ENCODE peak calls at places on chromosomes 12 and 14, in seven cellular contexts. One of them, this sample, is unnamed.

GRCh38 chr14:52840916-52841315 is 49.5 kb upstream of the GNPNAT1 start:
- DNase-seq in left ventricle myocardium inferior: no peak
- DNase-seq in HCEC 1CT: peak; percentile 60
- DNase-seq in stimulated activated CD8-positive, alpha-beta memory T cell treated with anti-CD3 and anti-CD28 coated beads, Interleukin-4, amount 100 ng/mL, for 4 hours: no peak
- DNase-seq in substantia nigra: no peak
- DNase-seq in Caki2: peak; percentile 8
- DNase-seq in BE2C: peak; percentile 33
- DNase-seq in this sample: no peak

GRCh38 chr14:105951399-105951798 is 425.0 kb downstream of the TMEM121 start:
- DNase-seq in left ventricle myocardium inferior: no peak
- DNase-seq in HCEC 1CT: no peak
- DNase-seq in stimulated activated CD8-positive, alpha-beta memory T cell treated with anti-CD3 and anti-CD28 coated beads, Interleukin-4, amount 100 ng/mL, for 4 hours: no peak
- DNase-seq in substantia nigra: no peak
- DNase-seq in Caki2: no peak
- DNase-seq in BE2C: no peak
- DNase-seq in this sample: no peak

GRCh38 chr12:55845349-55845748 is 2.6 kb upstream of the MMP19 start:
- DNase-seq in left ventricle myocardium inferior: no peak
- DNase-seq in HCEC 1CT: no peak
- DNase-seq in stimulated activated CD8-positive, alpha-beta memory T cell treated with anti-CD3 and anti-CD28 coated beads, Interleukin-4, amount 100 ng/mL, for 4 hours: no peak
- DNase-seq in substantia nigra: no peak
- DNase-seq in Caki2: no peak
- DNase-seq in BE2C: no peak
- DNase-seq in this sample: no peak

GRCh38 chr12:127214196-127214595 is 1052.8 kb upstream of the TMEM132C start:
- DNase-seq in left ventricle myocardium inferior: no peak
- DNase-seq in HCEC 1CT: no peak
- DNase-seq in stimulated activated CD8-positive, alpha-beta memory T cell treated with anti-CD3 and anti-CD28 coated beads, Interleukin-4, amount 100 ng/mL, for 4 hours: no peak
- DNase-seq in substantia nigra: no peak
- DNase-seq in Caki2: no peak
- DNase-seq in BE2C: no peak
- DNase-seq in this sample: no peak

GRCh38 chr12:93894391-93895095 is 217.4 kb downstream of the CRADD start:
- DNase-seq in left ventricle myocardium inferior: peak; percentile 88
- DNase-seq in HCEC 1CT: no peak
- DNase-seq in stimulated activated CD8-positive, alpha-beta memory T cell treated with anti-CD3 and anti-CD28 coated beads, Interleukin-4, amount 100 ng/mL, for 4 hours: no peak
- DNase-seq in substantia nigra: peak; percentile 30
- DNase-seq in Caki2: no peak
- DNase-seq in BE2C: peak; percentile 23
- DNase-seq in this sample: no peak

GRCh38 chr14:25006961-25007795 is 42.8 kb downstream of the STXBP6 start:
- DNase-seq in left ventricle myocardium inferior: no peak
- DNase-seq in HCEC 1CT: peak; percentile 96
- DNase-seq in stimulated activated CD8-positive, alpha-beta memory T cell treated with anti-CD3 and anti-CD28 coated beads, Interleukin-4, amount 100 ng/mL, for 4 hours: no peak
- DNase-seq in substantia nigra: no peak
- DNase-seq in Caki2: peak; percentile 69
- DNase-seq in BE2C: no peak
- DNase-seq in this sample: peak; percentile 71

GRCh38 chr12:19620222-19620621 is 180.9 kb downstream of the AEBP2 start:
- DNase-seq in left ventricle myocardium inferior: no peak
- DNase-seq in HCEC 1CT: no peak
- DNase-seq in stimulated activated CD8-positive, alpha-beta memory T cell treated with anti-CD3 and anti-CD28 coated beads, Interleukin-4, amount 100 ng/mL, for 4 hours: no peak
- DNase-seq in substantia nigra: no peak
- DNase-seq in Caki2: peak; percentile 6
- DNase-seq in BE2C: no peak
- DNase-seq in this sample: no peak

GRCh38 chr12:78407722-78408121 is 456.9 kb upstream of the SYT1 start:
- DNase-seq in left ventricle myocardium inferior: no peak
- DNase-seq in HCEC 1CT: peak; percentile 15
- DNase-seq in stimulated activated CD8-positive, alpha-beta memory T cell treated with anti-CD3 and anti-CD28 coated beads, Interleukin-4, amount 100 ng/mL, for 4 hours: no peak
- DNase-seq in substantia nigra: no peak
- DNase-seq in Caki2: peak; percentile 33
- DNase-seq in BE2C: peak; percentile 18
- DNase-seq in this sample: no peak

GRCh38 chr12:100986595-100987547 is 192.3 kb downstream of the ANO4 start:
- DNase-seq in left ventricle myocardium inferior: no peak
- DNase-seq in HCEC 1CT: peak; percentile 18
- DNase-seq in stimulated activated CD8-positive, alpha-beta memory T cell treated with anti-CD3 and anti-CD28 coated beads, Interleukin-4, amount 100 ng/mL, for 4 hours: no peak
- DNase-seq in substantia nigra: no peak
- DNase-seq in Caki2: no peak
- DNase-seq in BE2C: no peak
- DNase-seq in this sample: no peak

GRCh38 chr12:30725739-30726138 is 29.0 kb downstream of the CAPRIN2 start:
- DNase-seq in left ventricle myocardium inferior: no peak
- DNase-seq in HCEC 1CT: peak; percentile 85
- DNase-seq in stimulated activated CD8-positive, alpha-beta memory T cell treated with anti-CD3 and anti-CD28 coated beads, Interleukin-4, amount 100 ng/mL, for 4 hours: no peak
- DNase-seq in substantia nigra: no peak
- DNase-seq in Caki2: peak; percentile 31
- DNase-seq in BE2C: no peak
- DNase-seq in this sample: peak; percentile 10

GRCh38 chr12:131090254-131091210 is 136.8 kb downstream of the ADGRD1 start:
- DNase-seq in left ventricle myocardium inferior: no peak
- DNase-seq in HCEC 1CT: no peak
- DNase-seq in stimulated activated CD8-positive, alpha-beta memory T cell treated with anti-CD3 and anti-CD28 coated beads, Interleukin-4, amount 100 ng/mL, for 4 hours: no peak
- DNase-seq in substantia nigra: no peak
- DNase-seq in Caki2: no peak
- DNase-seq in BE2C: peak; percentile 1
- DNase-seq in this sample: no peak

GRCh38 chr14:36316131-36316530 is 4.3 kb downstream of the MBIP start:
- DNase-seq in left ventricle myocardium inferior: no peak
- DNase-seq in HCEC 1CT: no peak
- DNase-seq in stimulated activated CD8-positive, alpha-beta memory T cell treated with anti-CD3 and anti-CD28 coated beads, Interleukin-4, amount 100 ng/mL, for 4 hours: no peak
- DNase-seq in substantia nigra: no peak
- DNase-seq in Caki2: no peak
- DNase-seq in BE2C: no peak
- DNase-seq in this sample: no peak

GRCh38 chr12:6828671-6829531 is 694 bp downstream of the P3H3 start:
- DNase-seq in left ventricle myocardium inferior: peak; percentile 50
- DNase-seq in HCEC 1CT: peak; percentile 65
- DNase-seq in stimulated activated CD8-positive, alpha-beta memory T cell treated with anti-CD3 and anti-CD28 coated beads, Interleukin-4, amount 100 ng/mL, for 4 hours: no peak
- DNase-seq in substantia nigra: no peak
- DNase-seq in Caki2: no peak
- DNase-seq in BE2C: no peak
- DNase-seq in this sample: no peak

GRCh38 chr12:118017926-118018325 is 1.4 kb downstream of the RFC5 start:
- DNase-seq in left ventricle myocardium inferior: no peak
- DNase-seq in HCEC 1CT: no peak
- DNase-seq in stimulated activated CD8-positive, alpha-beta memory T cell treated with anti-CD3 and anti-CD28 coated beads, Interleukin-4, amount 100 ng/mL, for 4 hours: no peak
- DNase-seq in substantia nigra: no peak
- DNase-seq in Caki2: no peak
- DNase-seq in BE2C: no peak
- DNase-seq in this sample: no peak

GRCh38 chr12:131421506-131422184 is 289.2 kb upstream of the SFSWAP start:
- DNase-seq in left ventricle myocardium inferior: no peak
- DNase-seq in HCEC 1CT: no peak
- DNase-seq in stimulated activated CD8-positive, alpha-beta memory T cell treated with anti-CD3 and anti-CD28 coated beads, Interleukin-4, amount 100 ng/mL, for 4 hours: no peak
- DNase-seq in substantia nigra: no peak
- DNase-seq in Caki2: no peak
- DNase-seq in BE2C: no peak
- DNase-seq in this sample: no peak

GRCh38 chr12:122834229-122834920 is 882 bp upstream of the HIP1R start:
- DNase-seq in left ventricle myocardium inferior: no peak
- DNase-seq in HCEC 1CT: peak; percentile 43
- DNase-seq in stimulated activated CD8-positive, alpha-beta memory T cell treated with anti-CD3 and anti-CD28 coated beads, Interleukin-4, amount 100 ng/mL, for 4 hours: no peak
- DNase-seq in substantia nigra: peak; percentile 47
- DNase-seq in Caki2: peak; percentile 89
- DNase-seq in BE2C: peak; percentile 57
- DNase-seq in this sample: no peak

GRCh38 chr12:11763760-11764520 is 114.5 kb downstream of the ETV6 start:
- DNase-seq in left ventricle myocardium inferior: no peak
- DNase-seq in HCEC 1CT: peak; percentile 71
- DNase-seq in stimulated activated CD8-positive, alpha-beta memory T cell treated with anti-CD3 and anti-CD28 coated beads, Interleukin-4, amount 100 ng/mL, for 4 hours: no peak
- DNase-seq in substantia nigra: no peak
- DNase-seq in Caki2: peak; percentile 69
- DNase-seq in BE2C: no peak
- DNase-seq in this sample: peak; percentile 77

GRCh38 chr12:66321433-66321832 is 19.1 kb downstream of the HELB start:
- DNase-seq in left ventricle myocardium inferior: no peak
- DNase-seq in HCEC 1CT: peak; percentile 70
- DNase-seq in stimulated activated CD8-positive, alpha-beta memory T cell treated with anti-CD3 and anti-CD28 coated beads, Interleukin-4, amount 100 ng/mL, for 4 hours: no peak
- DNase-seq in substantia nigra: no peak
- DNase-seq in Caki2: no peak
- DNase-seq in BE2C: no peak
- DNase-seq in this sample: no peak

GRCh38 chr14:52844262-52845060 is 53.1 kb upstream of the GNPNAT1 start:
- DNase-seq in left ventricle myocardium inferior: no peak
- DNase-seq in HCEC 1CT: peak; percentile 11
- DNase-seq in stimulated activated CD8-positive, alpha-beta memory T cell treated with anti-CD3 and anti-CD28 coated beads, Interleukin-4, amount 100 ng/mL, for 4 hours: no peak
- DNase-seq in substantia nigra: no peak
- DNase-seq in Caki2: no peak
- DNase-seq in BE2C: no peak
- DNase-seq in this sample: no peak

GRCh38 chr14:32657081-32657480 is 281.6 kb upstream of the NPAS3 start:
- DNase-seq in left ventricle myocardium inferior: no peak
- DNase-seq in HCEC 1CT: peak; percentile 90
- DNase-seq in stimulated activated CD8-positive, alpha-beta memory T cell treated with anti-CD3 and anti-CD28 coated beads, Interleukin-4, amount 100 ng/mL, for 4 hours: no peak
- DNase-seq in substantia nigra: peak; percentile 8
- DNase-seq in Caki2: peak; percentile 5
- DNase-seq in BE2C: no peak
- DNase-seq in this sample: peak; percentile 37

GRCh38 chr12:10190558-10191388 is 11.9 kb downstream of the TMEM52B start:
- DNase-seq in left ventricle myocardium inferior: peak; percentile 34
- DNase-seq in HCEC 1CT: peak; percentile 68
- DNase-seq in stimulated activated CD8-positive, alpha-beta memory T cell treated with anti-CD3 and anti-CD28 coated beads, Interleukin-4, amount 100 ng/mL, for 4 hours: peak; percentile 19
- DNase-seq in substantia nigra: peak; percentile 28
- DNase-seq in Caki2: peak; percentile 59
- DNase-seq in BE2C: peak; percentile 45
- DNase-seq in this sample: no peak

GRCh38 chr12:21546721-21547120 is 20.6 kb downstream of the SPX start:
- DNase-seq in left ventricle myocardium inferior: no peak
- DNase-seq in HCEC 1CT: peak; percentile 23
- DNase-seq in stimulated activated CD8-positive, alpha-beta memory T cell treated with anti-CD3 and anti-CD28 coated beads, Interleukin-4, amount 100 ng/mL, for 4 hours: no peak
- DNase-seq in substantia nigra: no peak
- DNase-seq in Caki2: no peak
- DNase-seq in BE2C: no peak
- DNase-seq in this sample: no peak

GRCh38 chr12:104340177-104340576 is 36.6 kb downstream of the EID3 start:
- DNase-seq in left ventricle myocardium inferior: no peak
- DNase-seq in HCEC 1CT: no peak
- DNase-seq in stimulated activated CD8-positive, alpha-beta memory T cell treated with anti-CD3 and anti-CD28 coated beads, Interleukin-4, amount 100 ng/mL, for 4 hours: no peak
- DNase-seq in substantia nigra: no peak
- DNase-seq in Caki2: no peak
- DNase-seq in BE2C: no peak
- DNase-seq in this sample: no peak

GRCh38 chr14:59377485-59377884 is 87.7 kb downstream of the GPR135 start:
- DNase-seq in left ventricle myocardium inferior: no peak
- DNase-seq in HCEC 1CT: no peak
- DNase-seq in stimulated activated CD8-positive, alpha-beta memory T cell treated with anti-CD3 and anti-CD28 coated beads, Interleukin-4, amount 100 ng/mL, for 4 hours: no peak
- DNase-seq in substantia nigra: no peak
- DNase-seq in Caki2: no peak
- DNase-seq in BE2C: no peak
- DNase-seq in this sample: no peak

GRCh38 chr14:104665663-104666522 is 23.5 kb upstream of the INF2 start:
- DNase-seq in left ventricle myocardium inferior: peak; percentile 49
- DNase-seq in HCEC 1CT: no peak
- DNase-seq in stimulated activated CD8-positive, alpha-beta memory T cell treated with anti-CD3 and anti-CD28 coated beads, Interleukin-4, amount 100 ng/mL, for 4 hours: no peak
- DNase-seq in substantia nigra: peak; percentile 88
- DNase-seq in Caki2: peak; percentile 67
- DNase-seq in BE2C: no peak
- DNase-seq in this sample: no peak

GRCh38 chr12:52007982-52008510 is 1.3 kb downstream of the TAMALIN start:
- DNase-seq in left ventricle myocardium inferior: no peak
- DNase-seq in HCEC 1CT: no peak
- DNase-seq in stimulated activated CD8-positive, alpha-beta memory T cell treated with anti-CD3 and anti-CD28 coated beads, Interleukin-4, amount 100 ng/mL, for 4 hours: no peak
- DNase-seq in substantia nigra: no peak
- DNase-seq in Caki2: no peak
- DNase-seq in BE2C: no peak
- DNase-seq in this sample: no peak

GRCh38 chr12:114054982-114055381 is 88.9 kb upstream of the RBM19 start:
- DNase-seq in left ventricle myocardium inferior: no peak
- DNase-seq in HCEC 1CT: no peak
- DNase-seq in stimulated activated CD8-positive, alpha-beta memory T cell treated with anti-CD3 and anti-CD28 coated beads, Interleukin-4, amount 100 ng/mL, for 4 hours: no peak
- DNase-seq in substantia nigra: no peak
- DNase-seq in Caki2: no peak
- DNase-seq in BE2C: no peak
- DNase-seq in this sample: no peak

GRCh38 chr12:2283910-2284309 is 231.1 kb downstream of the CACNA1C start:
- DNase-seq in left ventricle myocardium inferior: no peak
- DNase-seq in HCEC 1CT: no peak
- DNase-seq in stimulated activated CD8-positive, alpha-beta memory T cell treated with anti-CD3 and anti-CD28 coated beads, Interleukin-4, amount 100 ng/mL, for 4 hours: no peak
- DNase-seq in substantia nigra: no peak
- DNase-seq in Caki2: no peak
- DNase-seq in BE2C: no peak
- DNase-seq in this sample: no peak

GRCh38 chr14:68968721-68969120 is 10.4 kb downstream of the ACTN1 start:
- DNase-seq in left ventricle myocardium inferior: no peak
- DNase-seq in HCEC 1CT: no peak
- DNase-seq in stimulated activated CD8-positive, alpha-beta memory T cell treated with anti-CD3 and anti-CD28 coated beads, Interleukin-4, amount 100 ng/mL, for 4 hours: no peak
- DNase-seq in substantia nigra: no peak
- DNase-seq in Caki2: no peak
- DNase-seq in BE2C: no peak
- DNase-seq in this sample: no peak

GRCh38 chr12:122990961-122991622 is 10.6 kb downstream of the ARL6IP4 start:
- DNase-seq in left ventricle myocardium inferior: no peak
- DNase-seq in HCEC 1CT: no peak
- DNase-seq in stimulated activated CD8-positive, alpha-beta memory T cell treated with anti-CD3 and anti-CD28 coated beads, Interleukin-4, amount 100 ng/mL, for 4 hours: no peak
- DNase-seq in substantia nigra: no peak
- DNase-seq in Caki2: no peak
- DNase-seq in BE2C: no peak
- DNase-seq in this sample: no peak

GRCh38 chr12:107398101-107398500 is 287.5 kb upstream of the PWP1 start:
- DNase-seq in left ventricle myocardium inferior: no peak
- DNase-seq in HCEC 1CT: no peak
- DNase-seq in stimulated activated CD8-positive, alpha-beta memory T cell treated with anti-CD3 and anti-CD28 coated beads, Interleukin-4, amount 100 ng/mL, for 4 hours: no peak
- DNase-seq in substantia nigra: no peak
- DNase-seq in Caki2: no peak
- DNase-seq in BE2C: no peak
- DNase-seq in this sample: no peak

GRCh38 chr12:262817-263216 is at the start of gene SLC6A13:
- DNase-seq in left ventricle myocardium inferior: no peak
- DNase-seq in HCEC 1CT: no peak
- DNase-seq in stimulated activated CD8-positive, alpha-beta memory T cell treated with anti-CD3 and anti-CD28 coated beads, Interleukin-4, amount 100 ng/mL, for 4 hours: no peak
- DNase-seq in substantia nigra: no peak
- DNase-seq in Caki2: no peak
- DNase-seq in BE2C: no peak
- DNase-seq in this sample: no peak

GRCh38 chr12:107493646-107494045 is 192.0 kb upstream of the PWP1 start:
- DNase-seq in left ventricle myocardium inferior: no peak
- DNase-seq in HCEC 1CT: no peak
- DNase-seq in stimulated activated CD8-positive, alpha-beta memory T cell treated with anti-CD3 and anti-CD28 coated beads, Interleukin-4, amount 100 ng/mL, for 4 hours: no peak
- DNase-seq in substantia nigra: no peak
- DNase-seq in Caki2: no peak
- DNase-seq in BE2C: no peak
- DNase-seq in this sample: no peak

GRCh38 chr12:123058471-123058870 is 78.0 kb downstream of the ARL6IP4 start:
- DNase-seq in left ventricle myocardium inferior: no peak
- DNase-seq in HCEC 1CT: no peak
- DNase-seq in stimulated activated CD8-positive, alpha-beta memory T cell treated with anti-CD3 and anti-CD28 coated beads, Interleukin-4, amount 100 ng/mL, for 4 hours: no peak
- DNase-seq in substantia nigra: no peak
- DNase-seq in Caki2: no peak
- DNase-seq in BE2C: no peak
- DNase-seq in this sample: no peak

GRCh38 chr14:23566782-23567185 is 807 bp downstream of the AP1G2 start:
- DNase-seq in left ventricle myocardium inferior: no peak
- DNase-seq in HCEC 1CT: peak; percentile 32
- DNase-seq in stimulated activated CD8-positive, alpha-beta memory T cell treated with anti-CD3 and anti-CD28 coated beads, Interleukin-4, amount 100 ng/mL, for 4 hours: no peak
- DNase-seq in substantia nigra: no peak
- DNase-seq in Caki2: no peak
- DNase-seq in BE2C: no peak
- DNase-seq in this sample: no peak

GRCh38 chr12:131264625-131265024 is 310.9 kb downstream of the ADGRD1 start:
- DNase-seq in left ventricle myocardium inferior: no peak
- DNase-seq in HCEC 1CT: no peak
- DNase-seq in stimulated activated CD8-positive, alpha-beta memory T cell treated with anti-CD3 and anti-CD28 coated beads, Interleukin-4, amount 100 ng/mL, for 4 hours: no peak
- DNase-seq in substantia nigra: no peak
- DNase-seq in Caki2: peak; percentile 80
- DNase-seq in BE2C: no peak
- DNase-seq in this sample: peak; percentile 32

GRCh38 chr14:93857500-93857899 is 69.2 kb upstream of the PRIMA1 start:
- DNase-seq in left ventricle myocardium inferior: no peak
- DNase-seq in HCEC 1CT: no peak
- DNase-seq in stimulated activated CD8-positive, alpha-beta memory T cell treated with anti-CD3 and anti-CD28 coated beads, Interleukin-4, amount 100 ng/mL, for 4 hours: no peak
- DNase-seq in substantia nigra: no peak
- DNase-seq in Caki2: no peak
- DNase-seq in BE2C: peak; percentile 38
- DNase-seq in this sample: no peak

GRCh38 chr14:59582845-59583509 is 6.4 kb upstream of the CCDC175 start:
- DNase-seq in left ventricle myocardium inferior: no peak
- DNase-seq in HCEC 1CT: no peak
- DNase-seq in stimulated activated CD8-positive, alpha-beta memory T cell treated with anti-CD3 and anti-CD28 coated beads, Interleukin-4, amount 100 ng/mL, for 4 hours: no peak
- DNase-seq in substantia nigra: no peak
- DNase-seq in Caki2: no peak
- DNase-seq in BE2C: no peak
- DNase-seq in this sample: no peak

This sample was measured in epithelial cell of proximal tubule.